ENCODE peak calls at places on chromosomes 16 and 17, in ten cellular contexts. One of them, this sample, is unnamed.

GRCh38 chr17:596763-597644 is 117.6 kb downstream of the VPS53 start:
- DNase-seq in natural killer cell: no peak
- DNase-seq in ovary: no peak
- DNase-seq in thoracic aorta: no peak
- DNase-seq in stimulated activated CD8-positive, alpha-beta memory T cell treated with anti-CD3 and anti-CD28 coated beads, Interleukin-7, amount 100 ng/mL, for 4 hours: peak
- DNase-seq in RCC 7860: peak
- DNase-seq in heart left ventricle: no peak
- DNase-seq in omental fat pad: no peak
- DNase-seq in cerebellum: no peak
- DNase-seq in lung microvascular endothelial cell: peak
- DNase-seq in this sample: no peak

GRCh38 chr16:27174798-27175197 is 28.5 kb upstream of the KDM8 start:
- DNase-seq in natural killer cell: no peak
- DNase-seq in ovary: no peak
- DNase-seq in thoracic aorta: no peak
- DNase-seq in stimulated activated CD8-positive, alpha-beta memory T cell treated with anti-CD3 and anti-CD28 coated beads, Interleukin-7, amount 100 ng/mL, for 4 hours: no peak
- DNase-seq in RCC 7860: peak
- DNase-seq in heart left ventricle: no peak
- DNase-seq in omental fat pad: no peak
- DNase-seq in cerebellum: no peak
- DNase-seq in lung microvascular endothelial cell: no peak
- DNase-seq in this sample: no peak

GRCh38 chr16:72203401-72203800 is 31.4 kb upstream of the PMFBP1 start:
- DNase-seq in natural killer cell: no peak
- DNase-seq in ovary: no peak
- DNase-seq in thoracic aorta: no peak
- DNase-seq in stimulated activated CD8-positive, alpha-beta memory T cell treated with anti-CD3 and anti-CD28 coated beads, Interleukin-7, amount 100 ng/mL, for 4 hours: no peak
- DNase-seq in RCC 7860: peak
- DNase-seq in heart left ventricle: peak
- DNase-seq in omental fat pad: no peak
- DNase-seq in cerebellum: no peak
- DNase-seq in lung microvascular endothelial cell: peak
- DNase-seq in this sample: peak

GRCh38 chr17:17567631-17568030 is 23.9 kb downstream of the PEMT start:
- DNase-seq in natural killer cell: no peak
- DNase-seq in ovary: peak
- DNase-seq in thoracic aorta: peak
- DNase-seq in stimulated activated CD8-positive, alpha-beta memory T cell treated with anti-CD3 and anti-CD28 coated beads, Interleukin-7, amount 100 ng/mL, for 4 hours: no peak
- DNase-seq in RCC 7860: no peak
- DNase-seq in heart left ventricle: peak
- DNase-seq in omental fat pad: no peak
- DNase-seq in cerebellum: peak
- DNase-seq in lung microvascular endothelial cell: peak
- DNase-seq in this sample: peak

GRCh38 chr16:87441886-87442580 is 49.9 kb downstream of the MAP1LC3B start:
- DNase-seq in natural killer cell: no peak
- DNase-seq in ovary: peak
- DNase-seq in thoracic aorta: no peak
- DNase-seq in stimulated activated CD8-positive, alpha-beta memory T cell treated with anti-CD3 and anti-CD28 coated beads, Interleukin-7, amount 100 ng/mL, for 4 hours: no peak
- DNase-seq in RCC 7860: no peak
- DNase-seq in heart left ventricle: no peak
- DNase-seq in omental fat pad: no peak
- DNase-seq in cerebellum: no peak
- DNase-seq in lung microvascular endothelial cell: no peak
- DNase-seq in this sample: no peak

GRCh38 chr17:57989011-57989345 is 924 bp upstream of the VEZF1 start:
- DNase-seq in natural killer cell: no peak
- DNase-seq in ovary: no peak
- DNase-seq in thoracic aorta: no peak
- DNase-seq in stimulated activated CD8-positive, alpha-beta memory T cell treated with anti-CD3 and anti-CD28 coated beads, Interleukin-7, amount 100 ng/mL, for 4 hours: no peak
- DNase-seq in RCC 7860: no peak
- DNase-seq in heart left ventricle: peak
- DNase-seq in omental fat pad: no peak
- DNase-seq in cerebellum: peak
- DNase-seq in lung microvascular endothelial cell: peak
- DNase-seq in this sample: no peak

GRCh38 chr17:43360376-43360738 is 38.4 kb upstream of the ARL4D start:
- DNase-seq in natural killer cell: peak
- DNase-seq in ovary: no peak
- DNase-seq in thoracic aorta: no peak
- DNase-seq in stimulated activated CD8-positive, alpha-beta memory T cell treated with anti-CD3 and anti-CD28 coated beads, Interleukin-7, amount 100 ng/mL, for 4 hours: peak
- DNase-seq in RCC 7860: peak
- DNase-seq in heart left ventricle: peak
- DNase-seq in omental fat pad: no peak
- DNase-seq in cerebellum: peak
- DNase-seq in lung microvascular endothelial cell: peak
- DNase-seq in this sample: no peak

GRCh38 chr16:66511615-66512500 is 38.1 kb downstream of the TK2 start:
- DNase-seq in natural killer cell: no peak
- DNase-seq in ovary: peak
- DNase-seq in thoracic aorta: no peak
- DNase-seq in stimulated activated CD8-positive, alpha-beta memory T cell treated with anti-CD3 and anti-CD28 coated beads, Interleukin-7, amount 100 ng/mL, for 4 hours: no peak
- DNase-seq in RCC 7860: peak
- DNase-seq in heart left ventricle: no peak
- DNase-seq in omental fat pad: no peak
- DNase-seq in cerebellum: peak
- DNase-seq in lung microvascular endothelial cell: peak
- DNase-seq in this sample: no peak

GRCh38 chr17:10754861-10755591 is 25.2 kb upstream of the TMEM220 start:
- DNase-seq in natural killer cell: no peak
- DNase-seq in ovary: no peak
- DNase-seq in thoracic aorta: no peak
- DNase-seq in stimulated activated CD8-positive, alpha-beta memory T cell treated with anti-CD3 and anti-CD28 coated beads, Interleukin-7, amount 100 ng/mL, for 4 hours: no peak
- DNase-seq in RCC 7860: no peak
- DNase-seq in heart left ventricle: no peak
- DNase-seq in omental fat pad: no peak
- DNase-seq in cerebellum: no peak
- DNase-seq in lung microvascular endothelial cell: no peak
- DNase-seq in this sample: no peak

GRCh38 chr16:27633221-27633620 is 83.3 kb downstream of the KATNIP start:
- DNase-seq in natural killer cell: no peak
- DNase-seq in ovary: no peak
- DNase-seq in thoracic aorta: no peak
- DNase-seq in stimulated activated CD8-positive, alpha-beta memory T cell treated with anti-CD3 and anti-CD28 coated beads, Interleukin-7, amount 100 ng/mL, for 4 hours: no peak
- DNase-seq in RCC 7860: no peak
- DNase-seq in heart left ventricle: no peak
- DNase-seq in omental fat pad: no peak
- DNase-seq in cerebellum: no peak
- DNase-seq in lung microvascular endothelial cell: no peak
- DNase-seq in this sample: no peak